ENCODE peak calls at places on chromosome 13, in ten cellular contexts. K, N, M, D, E, V, F, G, I and R are unnamed samples.

GRCh38 chr13:67147257-67148218 is 82.6 kb downstream of the PCDH9 start:
- DNase-seq in K (peak), N (no peak), M (no peak), D (no peak), E (peak), V (peak), F (peak), G (peak), I (no peak), R (no peak)

GRCh38 chr13:109938255-109938936 is 152.0 kb upstream of the IRS2 start:
- DNase-seq in K (peak), N (no peak), M (no peak), D (no peak), E (peak), V (peak), F (peak), G (peak), I (no peak), R (peak)

GRCh38 chr13:104318121-104318520 is 1251.9 kb upstream of the SLC10A2 start:
- DNase-seq in K (peak), N (no peak), M (no peak), D (no peak), E (peak), V (no peak), F (peak), G (peak), I (no peak), R (peak)

GRCh38 chr13:94419304-94419943 is 60.1 kb downstream of the DCT start:
- DNase-seq in K (peak), N (no peak), M (no peak), D (no peak), E (no peak), V (no peak), F (peak), G (peak), I (no peak), R (no peak)

GRCh38 chr13:59439776-59440428 is 723.8 kb downstream of the DIAPH3 start:
- DNase-seq in K (no peak), N (no peak), M (no peak), D (no peak), E (no peak), V (no peak), F (no peak), G (no peak), I (no peak), R (no peak)

GRCh38 chr13:20465218-20465879 is 60.3 kb downstream of the CRYL1 start:
- DNase-seq in K (peak), N (no peak), M (no peak), D (no peak), E (no peak), V (no peak), F (no peak), G (peak), I (no peak), R (peak)

GRCh38 chr13:21075303-21076264 is 14.2 kb upstream of the LATS2 start:
- DNase-seq in K (no peak), N (peak), M (peak), D (peak), E (no peak), V (no peak), F (no peak), G (peak), I (no peak), R (no peak)

GRCh38 chr13:114096811-114097503 is 35.5 kb downstream of the RASA3 start:
- DNase-seq in K (no peak), N (no peak), M (no peak), D (no peak), E (no peak), V (no peak), F (no peak), G (peak), I (peak), R (no peak)

GRCh38 chr13:41470187-41470586 is 12.8 kb downstream of the RGCC start:
- DNase-seq in K (no peak), N (no peak), M (no peak), D (no peak), E (no peak), V (no peak), F (no peak), G (no peak), I (no peak), R (no peak)

GRCh38 chr13:74191036-74191809 is 57.0 kb upstream of the KLF12 start:
- DNase-seq in K (peak), N (no peak), M (no peak), D (no peak), E (no peak), V (no peak), F (no peak), G (no peak), I (no peak), R (no peak)

GRCh38 chr13:84126671-84127171 is 244.4 kb upstream of the SLITRK1 start:
- DNase-seq in K (no peak), N (no peak), M (no peak), D (no peak), E (no peak), V (no peak), F (peak), G (peak), I (no peak), R (no peak)

GRCh38 chr13:72390909-72391308 is 336.5 kb downstream of the MZT1 start:
- DNase-seq in K (no peak), N (no peak), M (no peak), D (no peak), E (no peak), V (no peak), F (no peak), G (peak), I (peak), R (no peak)

GRCh38 chr13:24251525-24251924 is 57.9 kb upstream of the C1QTNF9 start:
- DNase-seq in K (no peak), N (no peak), M (peak), D (no peak), E (no peak), V (no peak), F (no peak), G (no peak), I (no peak), R (no peak)

GRCh38 chr13:41766439-41766838 is 194.5 kb downstream of the VWA8 start:
- DNase-seq in K (no peak), N (no peak), M (no peak), D (no peak), E (no peak), V (no peak), F (no peak), G (no peak), I (no peak), R (no peak)

GRCh38 chr13:59823495-59823894 is 340.2 kb downstream of the DIAPH3 start:
- DNase-seq in K (peak), N (no peak), M (no peak), D (no peak), E (no peak), V (peak), F (peak), G (peak), I (no peak), R (no peak)

GRCh38 chr13:18943721-18944391 is 237.8 kb downstream of the TUBA3C start:
- DNase-seq in K (no peak), N (no peak), M (no peak), D (no peak), E (no peak), V (no peak), F (no peak), G (no peak), I (peak), R (no peak)

GRCh38 chr13:20340759-20341161 is 108.6 kb upstream of the GJB6 start:
- DNase-seq in K (no peak), N (no peak), M (no peak), D (no peak), E (no peak), V (no peak), F (no peak), G (peak), I (no peak), R (no peak)

GRCh38 chr13:66693656-66694055 is 536.5 kb downstream of the PCDH9 start:
- DNase-seq in K (no peak), N (no peak), M (no peak), D (no peak), E (no peak), V (no peak), F (no peak), G (no peak), I (no peak), R (no peak)

DNA sequence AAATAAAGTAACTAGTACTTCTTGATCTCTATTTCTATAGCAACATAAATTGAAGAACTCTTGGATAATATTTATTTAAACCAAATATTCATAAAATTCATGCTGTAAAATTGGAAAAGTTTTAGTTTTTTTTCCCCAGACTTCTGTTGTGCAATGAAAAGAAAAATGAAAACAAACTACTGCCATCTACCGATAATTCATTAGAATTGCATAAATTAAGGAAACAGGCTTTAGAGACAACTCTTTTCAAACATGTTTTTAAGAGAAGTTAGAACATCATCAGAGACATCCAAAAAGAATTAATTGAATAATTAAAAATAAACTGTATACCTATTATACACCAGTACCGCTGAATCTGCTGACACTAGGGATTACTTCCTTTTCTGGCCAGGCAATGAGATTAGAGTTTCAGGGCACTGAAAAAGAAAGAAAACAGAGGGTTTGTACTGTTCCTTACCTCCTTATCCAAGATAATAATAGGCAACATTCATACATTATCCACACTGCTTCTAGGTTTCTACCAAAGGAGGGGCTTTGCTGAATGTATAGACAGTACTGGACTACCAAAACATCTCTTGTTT is 4.9 kb downstream of the CCDC122 start:
- DNase-seq in K (peak), N (no peak), M (no peak), D (no peak), E (no peak), V (no peak), F (no peak), G (peak), I (no peak), R (no peak)
- H3K4me3 ChIP-seq in K (no peak), N (no peak), M (no peak), D (no peak), E (no peak), V (no peak), F (no peak), G (no peak), I (no peak), R (no peak)

GRCh38 chr13:80235131-80235530 is 105.8 kb downstream of the SPRY2 start:
- DNase-seq in K (no peak), N (no peak), M (no peak), D (no peak), E (no peak), V (no peak), F (no peak), G (no peak), I (no peak), R (no peak)
- H3K4me3 ChIP-seq in K (no peak), N (peak), M (no peak), D (no peak), E (no peak), V (no peak), F (no peak), G (no peak), I (no peak), R (no peak)

DNA sequence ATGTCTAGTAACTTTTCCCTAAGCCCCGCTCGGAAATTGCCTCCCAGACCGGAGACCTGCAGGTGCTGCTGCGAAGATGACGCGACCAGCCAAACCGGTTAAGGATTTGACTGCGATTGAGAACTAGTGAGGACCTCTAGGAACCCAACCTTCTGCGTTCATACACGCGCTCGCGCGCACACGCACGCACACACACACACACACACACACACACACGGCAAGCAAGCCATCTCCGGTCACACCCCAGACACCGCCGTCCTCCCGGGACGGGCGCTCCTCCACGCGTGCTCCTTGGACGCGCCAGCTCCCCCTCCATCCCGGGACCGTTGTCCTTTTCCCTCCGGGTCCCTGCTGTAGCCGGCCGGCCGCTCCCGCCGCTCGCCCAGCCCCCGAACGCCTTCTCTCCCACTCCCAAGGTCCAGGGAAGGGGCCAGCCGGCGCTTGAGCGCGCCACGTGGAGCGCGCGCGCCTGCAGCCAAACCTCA is 1.2 kb downstream of the TBC1D4 start:
- DNase-seq in K (peak), N (peak), M (no peak), D (peak), E (no peak), V (no peak), F (no peak), G (peak), I (peak), R (peak)
- H3K4me3 ChIP-seq in K (peak), N (peak), M (no peak), D (peak), E (peak), V (peak), F (peak), G (peak), I (peak), R (peak)

DNA sequence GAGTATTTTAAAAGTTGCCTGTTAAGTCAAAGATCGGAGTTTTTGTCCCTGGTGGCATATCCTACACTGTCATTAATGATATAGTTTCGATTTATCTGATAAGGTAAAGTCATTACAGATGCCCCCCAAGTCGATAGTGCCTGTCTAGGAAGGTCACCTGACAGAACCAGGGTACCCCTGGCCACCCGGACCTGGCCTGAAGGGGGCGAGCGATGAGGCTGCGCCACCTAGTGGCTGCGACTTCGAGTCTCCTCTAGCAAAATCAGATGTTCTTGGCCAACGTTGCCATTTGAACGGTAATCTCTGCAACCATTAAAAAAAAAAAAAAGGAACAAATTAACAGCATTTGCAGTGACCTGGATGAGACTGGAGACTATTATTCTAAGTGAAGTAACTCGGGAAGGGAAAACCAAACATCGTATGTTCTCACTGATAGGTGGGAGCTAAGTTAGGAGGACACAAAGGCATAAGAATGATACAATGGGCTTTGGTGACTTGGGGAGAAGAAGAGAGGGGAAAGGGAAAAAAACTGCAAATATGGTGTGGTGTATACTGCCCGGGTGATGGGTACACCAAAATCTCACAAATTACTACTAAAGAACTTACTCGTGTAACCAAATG is 565.1 kb downstream of the LIG4 start:
- DNase-seq in K (peak), N (peak), M (peak), D (peak), E (no peak), V (no peak), F (peak), G (peak), I (no peak), R (no peak)
- H3K4me3 ChIP-seq in K (no peak), N (no peak), M (no peak), D (no peak), E (no peak), V (no peak), F (no peak), G (no peak), I (no peak), R (no peak)

GRCh38 chr13:46389985-46390384 is 2.9 kb upstream of the RUBCNL start:
- DNase-seq in K (no peak), N (peak), M (no peak), D (peak), E (no peak), V (no peak), F (no peak), G (no peak), I (no peak), R (no peak)
- H3K4me3 ChIP-seq in K (no peak), N (no peak), M (no peak), D (no peak), E (no peak), V (no peak), F (no peak), G (no peak), I (no peak), R (no peak)

GRCh38 chr13:40273173-40274000 is 393.1 kb downstream of the FOXO1 start:
- DNase-seq in K (no peak), N (no peak), M (no peak), D (no peak), E (no peak), V (no peak), F (no peak), G (no peak), I (no peak), R (no peak)

GRCh38 chr13:40275155-40275554 is 391.3 kb downstream of the FOXO1 start:
- DNase-seq in K (no peak), N (no peak), M (no peak), D (no peak), E (no peak), V (no peak), F (no peak), G (no peak), I (no peak), R (no peak)

GRCh38 chr13:40272776-40273139 is 393.7 kb downstream of the FOXO1 start:
- DNase-seq in K (peak), N (no peak), M (no peak), D (no peak), E (no peak), V (no peak), F (peak), G (peak), I (no peak), R (no peak)

GRCh38 chr13:40271511-40271910 is 394.9 kb downstream of the FOXO1 start:
- DNase-seq in K (no peak), N (peak), M (no peak), D (peak), E (no peak), V (no peak), F (no peak), G (no peak), I (no peak), R (no peak)

GRCh38 chr13:40271931-40272775 is 394.3 kb downstream of the FOXO1 start:
- DNase-seq in K (peak), N (peak), M (peak), D (peak), E (peak), V (peak), F (peak), G (peak), I (no peak), R (peak)
- H3K4me3 ChIP-seq in K (no peak), N (no peak), M (no peak), D (no peak), E (no peak), V (no peak), F (no peak), G (no peak), I (no peak), R (no peak)

GRCh38 chr13:30698023-30698422 is 37.3 kb upstream of the ALOX5AP start:
- DNase-seq in K (peak), N (no peak), M (no peak), D (no peak), E (no peak), V (no peak), F (peak), G (no peak), I (no peak), R (no peak)
- H3K4me3 ChIP-seq in K (no peak), N (no peak), M (no peak), D (no peak), E (no peak), V (no peak), F (no peak), G (no peak), I (no peak), R (no peak)

DNA sequence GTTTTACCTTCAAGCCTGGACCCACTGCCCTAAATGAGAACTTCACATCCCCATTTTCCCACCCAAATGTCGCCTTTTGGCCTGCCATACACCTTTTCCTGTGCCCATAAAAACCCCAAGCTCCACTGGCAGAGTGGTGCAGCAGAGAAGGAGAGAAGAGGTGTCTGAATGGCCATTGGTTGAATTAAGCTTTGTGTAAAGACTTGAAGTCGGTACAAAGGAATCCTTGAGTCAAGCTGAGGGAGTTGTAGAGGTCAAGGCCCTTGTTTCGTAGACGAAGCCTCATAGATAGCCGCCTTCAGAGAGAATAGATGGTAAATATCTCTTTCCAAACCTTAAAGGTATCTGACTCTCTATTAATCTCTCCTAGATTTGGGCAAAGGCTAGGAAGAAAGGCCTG is 1479.2 kb upstream of the PRR20A start:
- DNase-seq in K (no peak), N (no peak), M (no peak), D (no peak), E (no peak), V (no peak), F (no peak), G (no peak), I (no peak), R (no peak)
- H3K4me3 ChIP-seq in K (no peak), N (no peak), M (no peak), D (no peak), E (no peak), V (no peak), F (no peak), G (no peak), I (no peak), R (no peak)

GRCh38 chr13:112153846-112154245 is 86.9 kb downstream of the SOX1 start:
- DNase-seq in K (no peak), N (no peak), M (no peak), D (no peak), E (no peak), V (no peak), F (no peak), G (no peak), I (no peak), R (no peak)
- H3K4me3 ChIP-seq in K (no peak), N (no peak), M (no peak), D (no peak), E (no peak), V (no peak), F (no peak), G (no peak), I (no peak), R (no peak)

GRCh38 chr13:51635137-51635878 is 51.0 kb downstream of the WDFY2 start:
- DNase-seq in K (no peak), N (no peak), M (no peak), D (no peak), E (no peak), V (no peak), F (no peak), G (no peak), I (no peak), R (no peak)

GRCh38 chr13:51636349-51636890 is 52.2 kb downstream of the WDFY2 start:
- DNase-seq in K (no peak), N (no peak), M (no peak), D (no peak), E (no peak), V (no peak), F (no peak), G (no peak), I (no peak), R (peak)

GRCh38 chr13:51629711-51630575 is 45.7 kb downstream of the WDFY2 start:
- DNase-seq in K (no peak), N (no peak), M (no peak), D (no peak), E (no peak), V (no peak), F (no peak), G (no peak), I (no peak), R (no peak)

GRCh38 chr13:51628059-51628852 is 44.0 kb downstream of the WDFY2 start:
- DNase-seq in K (no peak), N (no peak), M (no peak), D (no peak), E (no peak), V (no peak), F (no peak), G (no peak), I (no peak), R (no peak)

GRCh38 chr13:51632643-51633357 is 48.5 kb downstream of the WDFY2 start:
- DNase-seq in K (no peak), N (no peak), M (no peak), D (no peak), E (no peak), V (no peak), F (no peak), G (no peak), I (no peak), R (no peak)
- H3K4me3 ChIP-seq in K (no peak), N (no peak), M (no peak), D (no peak), E (no peak), V (no peak), F (no peak), G (no peak), I (no peak), R (no peak)